ENCODE peak calls at places on chromosomes 4 and X, in nine cellular contexts. U is naive thymus-derived CD4-positive, alpha-beta T cell; J is sigmoid colon; G is tibial artery; K is Peyer's patch; B is tibial nerve; L is CD4-positive, alpha-beta memory T cell; T is ovary; Y is bronchial epithelial cell. C is an unnamed sample. For H3K36me3, the result is how much of the 10 kb centered on the place peaks cover.

GRCh38 chr4:188332265-188332664 is 193.0 kb downstream of the TRIML1 start:
- DNase-seq in L (no peak), B (no peak), K (no peak), G (no peak), T (no peak), Y (no peak), U (no peak), J (no peak), C (no peak)

GRCh38 chr4:39823193-39823592 is 125.3 kb downstream of the UBE2K start:
- DNase-seq in B (peak), G (no peak), U (no peak), T (peak), L (no peak), K (no peak), Y (no peak), J (no peak), C (no peak)

GRCh38 chr4:114100288-114101031 is 121.0 kb upstream of the ARSJ start:
- DNase-seq in K (no peak), L (no peak), B (no peak), G (no peak), J (no peak), Y (no peak), T (no peak), U (no peak), C (no peak)

GRCh38 chr4:54333657-54334056 is 104.6 kb downstream of the PDGFRA start:
- DNase-seq in K (no peak), L (no peak), B (no peak), T (no peak), J (no peak), U (no peak), G (no peak), Y (no peak), C (no peak)

GRCh38 chr4:174828845-174829701 is at the start of gene GLRA3:
- DNase-seq in Y (peak), T (no peak), L (no peak), K (peak), U (no peak), G (no peak), J (no peak), B (peak), C (peak)

GRCh38 chrX:120147537-120147936 is 10.9 kb upstream of the RHOXF2 start:
- DNase-seq in Y (no peak), B (no peak), G (no peak), U (no peak), K (no peak), T (no peak), J (no peak), L (no peak), C (no peak)

GRCh38 chr4:6364581-6364980 is 94.9 kb downstream of the WFS1 start:
- DNase-seq in B (no peak), G (no peak), U (no peak), Y (no peak), T (no peak), L (no peak), J (no peak), K (no peak), C (no peak)

GRCh38 chr4:164440196-164440595 is 313.7 kb upstream of the SMIM31 start:
- DNase-seq in T (no peak), J (no peak), B (no peak), K (no peak), L (no peak), U (no peak), Y (peak), G (no peak), C (no peak)

GRCh38 chr4:152476796-152477195 is 59.1 kb downstream of the FBXW7 start:
- DNase-seq in Y (no peak), L (no peak), G (no peak), B (no peak), K (no peak), T (no peak), J (no peak), U (no peak), C (no peak)

GRCh38 chr4:183674153-183674552 is 15.1 kb downstream of the TRAPPC11 start:
- DNase-seq in B (no peak), L (no peak), G (no peak), Y (no peak), J (no peak), K (no peak), T (no peak), U (no peak), C (no peak)

GRCh38 chrX:55196688-55197087 is 23.5 kb upstream of the PAGE5 start:
- DNase-seq in T (no peak), U (no peak), L (no peak), G (no peak), K (no peak), Y (no peak), B (no peak), J (no peak), C (no peak)

GRCh38 chr4:67736262-67736661 is 17.9 kb downstream of the GNRHR start:
- DNase-seq in Y (no peak), J (no peak), T (no peak), L (no peak), K (no peak), U (no peak), G (no peak), B (no peak), C (no peak)

GRCh38 chrX:12648995-12649394 is 142.2 kb upstream of the PRPS2 start:
- DNase-seq in T (no peak), L (no peak), J (no peak), G (no peak), K (no peak), Y (no peak), B (no peak), U (no peak), C (no peak)

GRCh38 chrX:42943051-42943450 is 165.1 kb upstream of the PPP1R2C start:
- DNase-seq in T (no peak), J (no peak), L (peak), B (no peak), U (no peak), G (no peak), K (no peak), Y (no peak), C (no peak)

GRCh38 chrX:103517246-103517645 is 2.0 kb downstream of the RAB40A start:
- DNase-seq in B (no peak), L (no peak), Y (peak), J (no peak), U (no peak), G (no peak), K (no peak), T (no peak), C (no peak)

DNA sequence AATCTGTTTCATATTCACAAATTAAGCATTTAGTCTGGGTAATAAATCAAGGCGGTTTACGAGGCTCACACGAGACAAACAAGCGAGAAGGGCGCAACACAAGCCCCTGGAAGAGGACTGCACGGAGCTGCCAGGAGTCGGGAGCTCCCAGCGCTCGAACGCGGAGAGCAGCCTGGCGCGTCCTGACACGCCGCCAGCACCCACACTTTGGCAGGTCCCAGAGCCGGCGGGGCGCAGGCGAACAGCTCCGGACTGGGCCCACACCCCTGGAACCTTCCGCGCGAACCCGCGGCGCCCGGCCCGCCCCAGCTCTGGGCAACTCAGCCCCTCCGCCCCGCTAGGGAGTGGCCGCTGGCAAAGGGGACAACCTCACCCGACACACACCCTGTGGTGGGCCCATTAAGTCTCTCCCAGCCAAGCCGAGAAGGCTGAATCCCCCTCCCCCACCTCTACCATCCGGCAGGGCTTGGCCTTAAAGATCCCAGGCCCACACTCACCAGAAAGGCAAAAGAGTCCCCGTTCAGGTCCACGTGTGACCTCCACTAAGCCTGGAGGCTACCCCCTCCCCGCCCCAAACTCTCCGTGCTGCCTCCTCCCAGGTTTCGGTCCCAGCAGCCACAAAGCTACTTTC is 47.4 kb upstream of the BCOR start:
- DNase-seq in U (no peak), T (no peak), G (no peak), Y (no peak), J (no peak), B (no peak), L (no peak), K (no peak), C (peak)
- H3K4me3 ChIP-seq in U (no peak), T (peak), G (peak), Y (peak), J (peak), B (peak), L (no peak), K (peak), C (peak)

DNA sequence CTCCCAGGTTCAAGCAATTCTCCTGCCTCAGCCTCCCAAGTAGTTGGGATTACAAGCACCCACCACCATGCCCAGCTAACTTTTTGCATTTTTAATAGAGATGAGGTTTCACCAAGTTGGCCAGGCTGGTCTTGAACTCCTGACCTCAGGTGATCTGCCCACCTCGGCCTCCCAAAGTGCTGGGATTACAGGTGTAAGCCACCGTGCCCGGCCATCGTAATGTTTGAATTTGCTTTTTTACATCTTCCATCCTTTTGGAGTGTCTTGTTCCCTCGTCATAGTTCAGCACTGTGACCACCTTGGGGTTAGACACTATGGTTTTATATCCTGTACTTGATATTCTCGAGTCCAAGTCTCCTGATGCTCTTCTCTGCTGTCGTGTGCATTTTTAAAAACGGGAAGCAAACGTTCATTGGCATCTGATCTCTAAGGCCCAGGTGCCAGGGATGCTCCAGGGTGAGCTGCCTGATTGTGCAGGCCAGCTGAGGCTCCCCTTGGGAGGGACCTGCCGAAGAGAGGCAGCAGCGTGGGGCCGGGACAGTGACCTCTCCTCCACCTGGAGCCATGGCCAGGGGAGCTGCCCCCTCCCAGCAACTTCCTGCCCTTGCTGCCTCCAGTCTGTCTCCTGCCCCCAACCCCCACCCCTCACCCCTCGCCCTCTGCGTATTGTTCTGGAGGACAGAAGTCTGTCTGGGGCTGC is 16.7 kb downstream of the DGKQ start:
- DNase-seq in Y (no peak), K (peak), U (no peak), G (no peak), L (no peak), J (peak), B (no peak), T (no peak), C (no peak)
- H3K36me3 ChIP-seq in Y (under half), K (under half), U (half or more), G (half or more), L (under half), J (under half), B (under half), T (under half), C (under half)

GRCh38 chrX:8726031-8726652 is 5.8 kb downstream of the ANOS1 start:
- DNase-seq in J (no peak), U (no peak), T (no peak), G (no peak), Y (peak), K (no peak), B (no peak), L (no peak), C (no peak)

GRCh38 chrX:8724176-8724757 is 7.7 kb downstream of the ANOS1 start:
- DNase-seq in G (no peak), Y (no peak), U (no peak), K (no peak), L (no peak), B (no peak), J (no peak), T (no peak), C (peak)

GRCh38 chrX:8730812-8731578 is 942 bp downstream of the ANOS1 start:
- DNase-seq in Y (no peak), K (no peak), J (no peak), U (no peak), B (no peak), L (no peak), T (no peak), G (no peak), C (peak)

GRCh38 chrX:8731579-8732395 is at the start of gene ANOS1:
- DNase-seq in B (peak), Y (no peak), U (no peak), L (no peak), T (peak), K (no peak), J (peak), G (peak), C (peak)

DNA sequence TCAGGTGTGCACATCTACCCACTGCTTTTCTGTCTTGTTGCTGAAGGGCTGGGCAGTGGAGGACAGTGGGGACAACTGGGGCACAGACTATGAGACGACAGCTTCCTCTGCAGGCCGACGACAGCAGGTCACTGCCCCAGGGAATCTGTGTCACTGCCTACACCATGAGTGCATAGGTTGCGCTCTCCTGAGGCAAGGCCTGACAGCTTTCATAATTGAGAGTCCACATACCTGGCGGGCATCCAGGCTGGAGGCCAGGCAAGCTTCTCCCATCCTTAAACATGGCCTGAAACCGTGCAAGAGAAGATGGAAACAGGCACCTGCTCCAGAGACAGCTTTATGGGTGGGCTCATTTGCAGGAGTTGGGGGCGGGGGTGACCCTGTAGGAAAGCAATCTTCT is 3.0 kb downstream of the ANOS1 start:
- DNase-seq in T (no peak), G (no peak), L (no peak), B (no peak), U (no peak), K (no peak), Y (no peak), J (no peak), C (no peak)
- H3K4me3 ChIP-seq in T (no peak), G (no peak), L (no peak), B (no peak), U (no peak), K (no peak), Y (no peak), J (no peak), C (no peak)

GRCh38 chr4:7783560-7783959 is 156.1 kb downstream of the AFAP1 start:
- DNase-seq in Y (no peak), B (no peak), L (no peak), T (no peak), J (peak), U (no peak), K (peak), G (peak), C (no peak)

GRCh38 chr4:7782783-7783182 is 156.9 kb downstream of the AFAP1 start:
- DNase-seq in T (no peak), U (no peak), Y (no peak), K (no peak), B (no peak), J (no peak), G (no peak), L (no peak), C (no peak)

GRCh38 chr4:7786040-7786439 is 153.6 kb downstream of the AFAP1 start:
- DNase-seq in K (no peak), J (peak), L (no peak), Y (no peak), T (no peak), U (no peak), B (no peak), G (peak), C (no peak)

GRCh38 chr4:7785017-7785416 is 154.6 kb downstream of the AFAP1 start:
- DNase-seq in B (no peak), Y (no peak), L (no peak), K (no peak), G (peak), J (peak), T (no peak), U (no peak), C (no peak)

GRCh38 chr4:7784131-7784870 is 155.4 kb downstream of the AFAP1 start:
- DNase-seq in K (no peak), L (no peak), G (peak), Y (no peak), U (no peak), J (peak), T (no peak), B (no peak), C (no peak)
- H3K36me3 ChIP-seq in K (under half), L (under half), G (under half), Y (under half), U (under half), J (under half), T (under half), B (under half), C (under half)

C was measured in H7.